ENCODE peak calls at places on chromosomes 11 and 22, in ten cellular contexts. R is AG04450, K is osteoblast, W is progenitor cell of endocrine pancreas, U is epithelial cell of esophagus, J is cardiac fibroblast, Z is GM13977, I is astrocyte of the cerebellum, Y is transverse colon, P is mammary epithelial cell. M is an unnamed sample.

GRCh38 chr11:76783901-76784813 is 1.0 kb downstream of the TSKU start:
- DNase-seq in Z (no peak), U (peak), Y (peak), K (peak), P (peak), W (peak), I (no peak), J (peak), R (no peak), M (no peak)

GRCh38 chr11:70306586-70307033 is 36.1 kb downstream of the PPFIA1 start:
- DNase-seq in I (no peak), P (no peak), U (peak), Z (no peak), J (no peak), W (no peak), Y (no peak), R (no peak), K (no peak), M (no peak)

GRCh38 chr11:117560786-117561530 is 233.3 kb downstream of the CEP164 start:
- DNase-seq in U (no peak), J (no peak), I (no peak), K (no peak), Y (no peak), R (no peak), Z (no peak), W (no peak), P (no peak), M (no peak)

GRCh38 chr22:35766654-35767580 is 49.2 kb downstream of the APOL5 start:
- DNase-seq in R (no peak), W (no peak), K (no peak), J (peak), Y (no peak), U (peak), I (no peak), Z (no peak), P (no peak), M (no peak)

GRCh38 chr22:30335236-30335635 is 8.5 kb upstream of the TBC1D10A start:
- DNase-seq in W (no peak), R (no peak), I (no peak), Z (no peak), P (no peak), J (no peak), U (no peak), Y (no peak), K (peak), M (no peak)

GRCh38 chr11:2290351-2290841 is 11.3 kb downstream of the C11orf21 start:
- DNase-seq in U (no peak), R (no peak), I (no peak), J (no peak), P (no peak), W (no peak), Z (no peak), Y (no peak), K (peak), M (no peak)

GRCh38 chr11:58912124-58912523 is 27.2 kb upstream of the GLYATL1 start:
- DNase-seq in J (no peak), W (no peak), U (peak), K (no peak), I (no peak), R (no peak), Y (no peak), P (peak), Z (no peak), M (no peak)

GRCh38 chr22:27747396-27748256 is 53.9 kb downstream of the MN1 start:
- DNase-seq in J (peak), K (no peak), I (no peak), U (peak), Z (no peak), P (no peak), Y (no peak), W (no peak), R (no peak), M (no peak)

GRCh38 chr22:45263790-45264269 is 20.9 kb upstream of the UPK3A start:
- DNase-seq in Y (peak), P (peak), I (no peak), W (peak), J (peak), U (peak), K (peak), Z (peak), R (peak), M (no peak)

DNA sequence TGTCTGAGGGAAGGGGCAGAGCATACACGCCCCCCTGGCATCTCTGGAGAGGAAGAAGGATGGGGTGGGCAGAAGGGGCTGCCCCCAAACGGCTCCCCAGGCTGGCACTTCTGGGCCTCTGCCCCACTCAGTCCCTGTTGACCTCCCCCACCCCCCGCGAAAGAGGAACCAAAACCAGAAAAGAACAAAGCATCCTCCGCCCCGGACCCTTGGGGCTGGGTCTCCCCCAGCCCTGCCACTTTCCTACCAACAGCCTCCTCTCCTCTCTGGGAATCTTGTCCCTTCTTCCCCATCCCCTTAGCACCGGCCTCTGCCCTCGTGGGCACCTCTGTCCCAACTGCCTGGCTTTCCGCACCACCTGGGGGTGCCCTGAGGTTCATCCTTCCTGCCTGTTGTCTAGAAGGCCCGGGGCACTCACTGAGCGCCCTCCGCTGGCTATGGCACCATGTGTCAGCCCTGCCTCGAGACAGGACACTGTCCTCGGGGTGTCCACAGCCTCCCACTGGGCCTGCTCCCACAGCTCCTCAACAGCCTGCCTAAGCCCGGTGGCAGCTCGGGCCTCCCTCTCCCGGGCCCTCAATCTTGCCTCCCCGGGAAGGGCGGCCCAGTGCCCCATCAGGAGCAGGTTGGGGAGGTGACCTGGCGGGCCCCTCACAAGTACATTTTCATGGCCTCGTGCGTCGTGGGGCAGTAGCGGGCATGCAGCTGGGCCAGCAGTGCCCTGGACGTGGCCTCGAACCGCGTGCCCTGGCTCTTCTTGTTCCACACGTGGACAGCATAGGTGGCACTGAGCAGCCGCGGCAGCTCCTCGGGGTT is 28.2 kb downstream of the A4GALT start:
- DNase-seq in K (peak), I (no peak), Z (peak), U (no peak), R (no peak), Y (no peak), P (no peak), W (no peak), J (no peak), M (no peak)
- TF ChIP-seq CTCF in K (no peak), I (no peak), Z (peak), U (no peak), R (no peak), Y (no peak), P (no peak), W (no peak), J (no peak), M (no peak)

GRCh38 chr11:108069947-108070346 is 51.4 kb upstream of the ACAT1 start:
- DNase-seq in W (no peak), U (no peak), K (no peak), Z (peak), J (peak), R (no peak), P (peak), Y (no peak), I (peak), M (no peak)
- TF ChIP-seq CTCF in W (no peak), U (no peak), K (no peak), Z (no peak), J (no peak), R (no peak), P (no peak), Y (no peak), I (no peak), M (no peak)

DNA sequence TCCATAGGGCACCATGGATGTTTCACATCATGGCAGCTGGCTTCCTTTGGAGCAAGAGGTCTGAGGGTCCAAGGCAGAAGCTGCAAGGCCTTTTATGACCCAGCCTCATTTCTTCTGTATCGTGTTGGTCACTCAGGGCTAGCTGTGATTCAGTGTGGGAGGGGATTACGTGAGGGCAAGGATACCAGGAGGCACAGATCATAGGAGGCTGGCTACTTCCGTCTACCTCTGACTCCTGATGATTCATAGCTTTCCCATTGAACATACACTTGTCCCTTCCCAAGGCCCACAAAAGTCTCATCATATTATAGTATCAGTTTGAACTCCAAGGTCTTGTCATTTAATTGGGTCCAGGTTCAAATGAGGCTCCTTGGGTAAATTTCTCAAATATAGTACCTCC is 135.3 kb upstream of the ZBED5 start:
- DNase-seq in U (peak), K (peak), W (no peak), J (no peak), P (peak), R (no peak), Y (no peak), I (no peak), Z (no peak), M (no peak)
- TF ChIP-seq CTCF in U (no peak), K (no peak), W (no peak), J (no peak), P (no peak), R (no peak), Y (no peak), I (no peak), Z (no peak), M (no peak)

GRCh38 chr22:40401532-40401931 is 31.1 kb downstream of the SGSM3 start:
- DNase-seq in K (peak), I (no peak), R (no peak), Y (no peak), P (no peak), W (no peak), Z (no peak), J (no peak), U (no peak), M (no peak)
- TF ChIP-seq CTCF in K (no peak), I (no peak), R (no peak), Y (no peak), P (no peak), W (no peak), Z (no peak), J (no peak), U (no peak), M (no peak)

GRCh38 chr22:48805516-48805915 is 1022.2 kb downstream of the BRD1 start:
- DNase-seq in W (no peak), Y (no peak), P (no peak), J (no peak), Z (no peak), I (no peak), K (no peak), U (no peak), R (no peak), M (no peak)

GRCh38 chr22:48803171-48803992 is 1024.3 kb downstream of the BRD1 start:
- DNase-seq in W (no peak), Y (no peak), K (peak), Z (no peak), U (no peak), I (no peak), P (no peak), J (no peak), R (no peak), M (no peak)

GRCh38 chr22:48802576-48802975 is 1025.1 kb downstream of the BRD1 start:
- DNase-seq in I (no peak), J (no peak), K (peak), P (no peak), Z (no peak), Y (no peak), W (no peak), U (no peak), R (no peak), M (no peak)

GRCh38 chr22:48804811-48805301 is 1022.8 kb downstream of the BRD1 start:
- DNase-seq in I (no peak), R (no peak), K (no peak), Z (no peak), Y (no peak), J (no peak), P (no peak), W (no peak), U (no peak), M (no peak)

GRCh38 chr22:48803993-48804810 is 1023.5 kb downstream of the BRD1 start:
- DNase-seq in P (no peak), Z (no peak), J (no peak), W (no peak), U (no peak), Y (no peak), K (peak), R (no peak), I (no peak), M (no peak)
- TF ChIP-seq CTCF in P (no peak), Z (no peak), J (no peak), W (peak), U (no peak), Y (no peak), K (no peak), R (no peak), I (no peak), M (no peak)

GRCh38 chr11:106233191-106233590 is 155.7 kb downstream of the AASDHPPT start:
- DNase-seq in W (no peak), Z (no peak), Y (no peak), U (no peak), I (no peak), K (no peak), P (no peak), J (no peak), R (no peak), M (no peak)

GRCh38 chr11:106228996-106229395 is 151.5 kb downstream of the AASDHPPT start:
- DNase-seq in J (no peak), K (no peak), W (no peak), U (no peak), P (no peak), I (no peak), R (no peak), Z (no peak), Y (no peak), M (no peak)

GRCh38 chr11:106234794-106235193 is 157.3 kb downstream of the AASDHPPT start:
- DNase-seq in W (no peak), K (no peak), J (no peak), Z (no peak), I (no peak), P (no peak), R (no peak), U (no peak), Y (no peak), M (no peak)

GRCh38 chr11:106236295-106236694 is 158.8 kb downstream of the AASDHPPT start:
- DNase-seq in Z (no peak), P (no peak), W (no peak), U (no peak), R (no peak), Y (no peak), I (no peak), K (no peak), J (no peak), M (no peak)

GRCh38 chr11:106231591-106231990 is 154.1 kb downstream of the AASDHPPT start:
- DNase-seq in P (peak), K (no peak), R (no peak), J (peak), I (no peak), Y (no peak), Z (no peak), U (no peak), W (no peak), M (no peak)
- TF ChIP-seq CTCF in P (no peak), K (peak), R (peak), J (peak), I (no peak), Y (no peak), Z (no peak), U (peak), W (peak), M (peak)

DNA sequence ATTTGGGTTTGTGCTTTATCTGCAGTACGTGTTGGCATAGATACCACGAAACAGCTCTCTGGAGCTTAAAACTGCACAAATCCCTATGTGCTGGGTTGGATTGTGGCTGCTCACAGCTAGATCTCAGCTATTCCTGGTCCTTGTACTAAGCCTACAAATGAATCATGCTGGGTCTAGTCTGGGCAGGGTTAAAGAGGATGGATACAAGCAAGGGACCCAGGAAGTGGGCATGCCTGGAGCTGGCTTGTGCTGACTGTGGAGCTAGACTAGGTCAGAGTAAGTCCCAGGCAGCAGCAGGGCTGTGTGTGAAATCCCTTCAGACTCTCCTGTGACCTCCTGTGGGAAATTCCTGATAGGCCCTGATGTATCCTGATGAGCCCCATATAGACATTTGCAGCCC is 3.9 kb upstream of the E2F8 start:
- DNase-seq in J (no peak), U (peak), R (no peak), I (no peak), P (peak), K (peak), W (no peak), Y (no peak), Z (no peak), M (no peak)
- TF ChIP-seq CTCF in J (no peak), U (no peak), R (no peak), I (no peak), P (no peak), K (no peak), W (no peak), Y (no peak), Z (no peak), M (no peak)

GRCh38 chr22:23376256-23376655 is 195.9 kb downstream of the BCR start:
- DNase-seq in U (peak), I (no peak), P (peak), W (no peak), J (no peak), R (no peak), K (no peak), Y (peak), Z (peak), M (no peak)
- TF ChIP-seq CTCF in U (peak), I (no peak), P (peak), W (peak), J (peak), R (peak), K (peak), Y (peak), Z (peak), M (peak)